ENCODE peak calls at places on chromosome 20, in ten cellular contexts. X, P, Z, T, C, E, F, U, Y and L are unnamed samples.

GRCh38 chr20:9119776-9120175 is 50.9 kb downstream of the PLCB4 start:
- DNase-seq in C (no peak), Z (no peak), X (peak; percentile 63), Y (no peak), P (no peak), T (peak; percentile 17), U (peak; percentile 75), E (no peak), F (no peak), L (peak; percentile 55)

GRCh38 chr20:8144282-8145245 is 12.5 kb downstream of the PLCB1 start:
- DNase-seq in T (peak; percentile 93), F (peak; percentile 53), C (no peak), Y (peak; percentile 90), U (no peak), E (peak; percentile 96), P (peak; percentile 44), Z (peak; percentile 9), X (no peak), L (no peak)

GRCh38 chr20:59031326-59032022 is 661 bp downstream of the ATP5F1E start:
- DNase-seq in Z (peak; percentile 52), C (no peak), X (no peak), E (no peak), U (no peak), T (no peak), P (no peak), Y (peak; percentile 11), F (no peak), L (no peak)

GRCh38 chr20:62737271-62737761 is 28.7 kb downstream of the NTSR1 start:
- DNase-seq in Y (peak; percentile 43), U (no peak), E (no peak), X (peak; percentile 31), P (no peak), Z (no peak), T (peak; percentile 19), C (no peak), F (no peak), L (no peak)

GRCh38 chr20:46111028-46111835 is 6.9 kb upstream of the CD40 start:
- DNase-seq in U (peak; percentile 74), Z (peak; percentile 89), C (no peak), F (no peak), Y (peak; percentile 45), P (no peak), E (no peak), T (no peak), X (no peak), L (no peak)

GRCh38 chr20:49456646-49457045 is 25.8 kb downstream of the KCNB1 start:
- DNase-seq in F (no peak), X (peak; percentile 7), T (no peak), Z (no peak), P (no peak), C (no peak), E (no peak), U (no peak), Y (no peak), L (no peak)

GRCh38 chr20:58219342-58219700 is 9.1 kb downstream of the ANKRD60 start:
- DNase-seq in E (peak; percentile 77), X (no peak), T (peak; percentile 29), P (no peak), Y (peak; percentile 89), F (peak; percentile 45), U (peak; percentile 12), Z (no peak), C (no peak), L (no peak)

GRCh38 chr20:49674383-49675352 is 39.0 kb downstream of the B4GALT5 start:
- DNase-seq in X (no peak), P (no peak), Z (no peak), U (no peak), C (peak; percentile 79), T (peak; percentile 88), F (no peak), E (no peak), Y (peak; percentile 50), L (peak; percentile 58)

GRCh38 chr20:6868864-6869263 is 101.4 kb downstream of the BMP2 start:
- DNase-seq in T (no peak), F (no peak), Y (no peak), X (no peak), Z (no peak), P (no peak), U (no peak), E (no peak), C (no peak), L (no peak)

GRCh38 chr20:62354811-62355341 is 12.2 kb downstream of the LAMA5 start:
- DNase-seq in U (peak; percentile 61), T (no peak), P (no peak), Z (no peak), X (peak; percentile 39), C (no peak), E (no peak), F (no peak), Y (no peak), L (no peak)

GRCh38 chr20:41499961-41500725 is 118.0 kb downstream of the CHD6 start:
- DNase-seq in U (no peak), T (peak; percentile 39), E (no peak), C (no peak), P (no peak), Z (no peak), Y (no peak), X (no peak), F (no peak), L (no peak)

GRCh38 chr20:14984768-14985622 is 647.6 kb upstream of the FLRT3 start:
- DNase-seq in Z (no peak), U (no peak), F (no peak), X (no peak), Y (no peak), P (no peak), C (peak; percentile 21), E (peak; percentile 51), T (peak; percentile 47), L (no peak)

GRCh38 chr20:34037121-34037520 is 43.4 kb downstream of the RALY start:
- DNase-seq in U (no peak), Z (no peak), T (no peak), P (no peak), Y (no peak), C (no peak), X (no peak), E (no peak), F (no peak), L (no peak)

GRCh38 chr20:62793757-62794006 is 2.6 kb upstream of the MRGBP start:
- DNase-seq in C (no peak), P (no peak), U (no peak), Y (no peak), Z (no peak), E (no peak), X (no peak), T (no peak), F (no peak), L (no peak)

GRCh38 chr20:6870559-6870958 is 103.1 kb downstream of the BMP2 start:
- DNase-seq in C (no peak), P (no peak), T (no peak), E (no peak), Y (no peak), Z (no peak), X (no peak), F (no peak), U (no peak), L (peak; percentile 62)

DNA sequence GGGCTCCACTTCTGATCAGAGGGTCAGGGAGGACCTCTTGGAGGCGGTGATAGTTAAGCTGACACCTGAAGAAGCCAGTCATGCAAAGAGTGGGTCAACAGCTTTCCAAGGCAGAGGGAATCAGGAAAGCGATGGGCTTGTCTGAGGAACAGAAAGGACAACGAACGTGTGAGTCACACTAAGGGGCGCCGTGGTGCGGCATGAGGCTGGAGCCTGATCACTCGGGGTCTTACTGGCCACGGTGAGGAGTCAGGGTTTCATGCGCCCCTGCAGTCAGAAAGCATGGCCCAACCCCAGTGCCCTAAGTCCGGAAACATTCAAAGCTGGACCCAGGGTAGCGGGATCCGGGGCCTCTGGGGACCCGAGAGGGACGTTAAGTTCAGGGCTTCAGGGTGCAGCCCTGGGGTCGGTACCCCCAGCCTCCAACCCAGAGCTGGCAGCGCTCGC is 50.5 kb upstream of the SLC32A1 start:
- DNase-seq in U (no peak), E (no peak), P (no peak), Z (peak; percentile 7), Y (peak; percentile 9), C (peak; percentile 41), X (no peak), T (peak; percentile 13), F (no peak), L (no peak)
- H3K4me3 ChIP-seq in U (peak overlapping the region; percentile 25), E (peak overlapping the region; percentile 73), P (peak overlapping the region; percentile 66), Z (peak overlapping the region; percentile 68), Y (peak overlapping the region; percentile 52), C (peak overlapping the region; percentile 54), X (peak overlapping the region; percentile 59), T (peak overlapping the region; percentile 53), F (peak overlapping the region; percentile 58), L (peak overlapping the region; percentile 64)

GRCh38 chr20:25070821-25071473 is 11.0 kb downstream of the VSX1 start:
- DNase-seq in U (no peak), C (no peak), F (no peak), T (no peak), Y (no peak), E (no peak), Z (no peak), P (no peak), X (no peak), L (no peak)
- H3K4me3 ChIP-seq in U (no peak overlapping the region), C (no peak overlapping the region), F (no peak overlapping the region), T (no peak overlapping the region), Y (no peak overlapping the region), E (no peak overlapping the region), Z (no peak overlapping the region), P (no peak overlapping the region), X (no peak overlapping the region), L (no peak overlapping the region)

GRCh38 chr20:31607640-31608255 is 2.7 kb downstream of the ID1 start:
- DNase-seq in Y (peak; percentile 30), C (no peak), E (no peak), T (peak; percentile 51), F (no peak), P (no peak), Z (no peak), U (no peak), X (no peak), L (no peak)
- H3K4me3 ChIP-seq in Y (peak overlapping the region; percentile 16), C (no peak overlapping the region), E (peak overlapping the region; percentile 97), T (no peak overlapping the region), F (no peak overlapping the region), P (no peak overlapping the region), Z (no peak overlapping the region), U (peak overlapping the region; percentile 16), X (peak overlapping the region; percentile 80), L (peak overlapping the region; percentile 99)

DNA sequence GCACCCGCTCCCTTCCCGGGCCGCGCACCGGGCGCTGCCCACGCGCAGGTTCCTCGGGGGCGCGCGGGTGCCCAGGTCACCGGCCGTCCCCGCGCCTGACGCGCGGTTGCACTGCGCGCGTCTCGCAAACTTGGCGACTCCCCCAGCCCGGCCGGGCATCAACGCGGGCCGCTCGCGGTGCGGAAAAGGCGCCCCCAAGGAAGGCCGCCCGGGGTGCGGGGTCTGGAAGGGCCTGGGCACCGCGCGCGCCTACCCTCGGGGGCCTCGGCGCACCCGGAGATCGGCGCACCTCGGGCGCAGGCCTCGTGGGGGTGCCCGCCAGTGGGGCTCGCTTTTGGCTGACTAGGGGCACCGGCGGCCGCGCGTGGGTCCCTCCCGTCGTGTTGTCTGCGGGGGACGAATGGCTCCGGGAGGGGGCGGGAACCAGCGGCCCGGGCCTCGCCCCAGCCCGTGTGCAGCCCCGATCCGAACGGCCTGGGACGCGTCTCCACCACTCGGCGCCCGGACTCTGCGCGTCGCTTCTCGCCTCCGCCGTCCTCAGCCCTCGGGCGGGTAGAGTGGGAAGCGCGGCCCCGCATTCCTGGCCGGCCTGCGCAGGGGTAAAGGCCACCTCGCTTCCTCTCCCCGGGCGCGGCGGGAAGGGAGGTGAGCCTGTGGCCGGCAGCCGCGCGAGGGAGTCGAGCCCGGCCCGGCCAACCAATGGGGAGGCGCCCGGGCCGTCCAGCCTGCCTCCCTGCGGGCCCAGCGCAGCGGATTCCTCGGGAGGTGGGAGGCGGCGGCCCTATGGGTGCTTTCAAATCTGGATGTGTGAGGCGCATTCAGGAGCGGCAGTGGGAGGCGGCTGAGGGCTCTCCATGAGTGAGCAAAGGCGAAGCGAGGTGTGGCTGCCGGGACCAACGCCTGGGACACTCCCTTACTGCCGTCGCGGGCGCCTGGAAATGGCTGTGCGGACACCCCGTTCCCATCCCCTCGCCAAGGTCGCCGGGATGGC is 927 bp upstream of the ZBTB46 start:
- DNase-seq in F (no peak), C (peak; percentile 63), P (no peak), E (no peak), Y (no peak), X (no peak), U (no peak), T (peak; percentile 32), Z (no peak), L (no peak)
- H3K4me3 ChIP-seq in F (no peak overlapping the region), C (peak overlapping the region; percentile 21), P (peak overlapping the region; percentile 54), E (peak overlapping the region; percentile 39), Y (no peak overlapping the region), X (peak overlapping the region; percentile 68), U (peak overlapping the region; percentile 48), T (peak overlapping the region; percentile 6), Z (no peak overlapping the region), L (no peak overlapping the region)